ENCODE peak calls at places on chromosomes 1 and 21, in ten cellular contexts. One of them, this sample, is unnamed.

GRCh38 chr1:93641527-93641926 is 40.1 kb downstream of the BCAR3 start:
- DNase-seq in NCI-H1092: no peak
- DNase-seq in activated T-cell treated with anti-CD3 and anti-CD28 coated beads, Interleukin-2, amount 50 U/mL, for 72 hours: no peak
- DNase-seq in left colon: no peak
- DNase-seq in HTR-8/SVneo: no peak
- DNase-seq in stimulated activated CD4-positive, alpha-beta T cell treated with anti-CD3 and anti-CD28 coated beads, TNF-alpha, amount 100 ng/mL, for 48 hours: no peak
- DNase-seq in glutamatergic neuron: no peak
- DNase-seq in kidney: no peak
- DNase-seq in KG1: no peak
- DNase-seq in CD8-positive, alpha-beta memory T cell: no peak
- DNase-seq in this sample: no peak

GRCh38 chr1:227343727-227344551 is 25.6 kb upstream of the CDC42BPA start:
- DNase-seq in NCI-H1092: no peak
- DNase-seq in activated T-cell treated with anti-CD3 and anti-CD28 coated beads, Interleukin-2, amount 50 U/mL, for 72 hours: no peak
- DNase-seq in left colon: no peak
- DNase-seq in HTR-8/SVneo: peak; percentile 62
- DNase-seq in stimulated activated CD4-positive, alpha-beta T cell treated with anti-CD3 and anti-CD28 coated beads, TNF-alpha, amount 100 ng/mL, for 48 hours: no peak
- DNase-seq in glutamatergic neuron: no peak
- DNase-seq in kidney: no peak
- DNase-seq in KG1: no peak
- DNase-seq in CD8-positive, alpha-beta memory T cell: no peak
- DNase-seq in this sample: no peak

GRCh38 chr1:65041014-65041413 is 74.7 kb upstream of the JAK1 start:
- DNase-seq in NCI-H1092: no peak
- DNase-seq in activated T-cell treated with anti-CD3 and anti-CD28 coated beads, Interleukin-2, amount 50 U/mL, for 72 hours: no peak
- DNase-seq in left colon: no peak
- DNase-seq in HTR-8/SVneo: no peak
- DNase-seq in stimulated activated CD4-positive, alpha-beta T cell treated with anti-CD3 and anti-CD28 coated beads, TNF-alpha, amount 100 ng/mL, for 48 hours: no peak
- DNase-seq in glutamatergic neuron: no peak
- DNase-seq in kidney: no peak
- DNase-seq in KG1: no peak
- DNase-seq in CD8-positive, alpha-beta memory T cell: no peak
- DNase-seq in this sample: no peak

GRCh38 chr1:41806472-41807155 is 112.1 kb downstream of the HIVEP3 start:
- DNase-seq in NCI-H1092: no peak
- DNase-seq in activated T-cell treated with anti-CD3 and anti-CD28 coated beads, Interleukin-2, amount 50 U/mL, for 72 hours: peak; percentile 67
- DNase-seq in left colon: no peak
- DNase-seq in HTR-8/SVneo: no peak
- DNase-seq in stimulated activated CD4-positive, alpha-beta T cell treated with anti-CD3 and anti-CD28 coated beads, TNF-alpha, amount 100 ng/mL, for 48 hours: peak; percentile 64
- DNase-seq in glutamatergic neuron: no peak
- DNase-seq in kidney: no peak
- DNase-seq in KG1: no peak
- DNase-seq in CD8-positive, alpha-beta memory T cell: no peak
- DNase-seq in this sample: no peak

GRCh38 chr1:53554592-53555305 is 95.5 kb downstream of the DMRTB1 start:
- DNase-seq in NCI-H1092: no peak
- DNase-seq in activated T-cell treated with anti-CD3 and anti-CD28 coated beads, Interleukin-2, amount 50 U/mL, for 72 hours: no peak
- DNase-seq in left colon: no peak
- DNase-seq in HTR-8/SVneo: no peak
- DNase-seq in stimulated activated CD4-positive, alpha-beta T cell treated with anti-CD3 and anti-CD28 coated beads, TNF-alpha, amount 100 ng/mL, for 48 hours: no peak
- DNase-seq in glutamatergic neuron: peak; percentile 8
- DNase-seq in kidney: peak; percentile 56
- DNase-seq in KG1: no peak
- DNase-seq in CD8-positive, alpha-beta memory T cell: no peak
- DNase-seq in this sample: no peak

GRCh38 chr21:32237021-32237420 is 41.8 kb downstream of the MIS18A start:
- DNase-seq in NCI-H1092: no peak
- DNase-seq in activated T-cell treated with anti-CD3 and anti-CD28 coated beads, Interleukin-2, amount 50 U/mL, for 72 hours: peak; percentile 4
- DNase-seq in left colon: no peak
- DNase-seq in HTR-8/SVneo: no peak
- DNase-seq in stimulated activated CD4-positive, alpha-beta T cell treated with anti-CD3 and anti-CD28 coated beads, TNF-alpha, amount 100 ng/mL, for 48 hours: no peak
- DNase-seq in glutamatergic neuron: no peak
- DNase-seq in kidney: no peak
- DNase-seq in KG1: no peak
- DNase-seq in CD8-positive, alpha-beta memory T cell: no peak
- DNase-seq in this sample: no peak

GRCh38 chr1:54051936-54052469 is 1.0 kb downstream of the TMEM59 start:
- DNase-seq in NCI-H1092: no peak
- DNase-seq in activated T-cell treated with anti-CD3 and anti-CD28 coated beads, Interleukin-2, amount 50 U/mL, for 72 hours: no peak
- DNase-seq in left colon: no peak
- DNase-seq in HTR-8/SVneo: peak; percentile 36
- DNase-seq in stimulated activated CD4-positive, alpha-beta T cell treated with anti-CD3 and anti-CD28 coated beads, TNF-alpha, amount 100 ng/mL, for 48 hours: no peak
- DNase-seq in glutamatergic neuron: no peak
- DNase-seq in kidney: no peak
- DNase-seq in KG1: no peak
- DNase-seq in CD8-positive, alpha-beta memory T cell: no peak
- DNase-seq in this sample: no peak

GRCh38 chr1:163205513-163205912 is 2.8 kb upstream of the RGS5 start:
- DNase-seq in NCI-H1092: no peak
- DNase-seq in activated T-cell treated with anti-CD3 and anti-CD28 coated beads, Interleukin-2, amount 50 U/mL, for 72 hours: no peak
- DNase-seq in left colon: no peak
- DNase-seq in HTR-8/SVneo: no peak
- DNase-seq in stimulated activated CD4-positive, alpha-beta T cell treated with anti-CD3 and anti-CD28 coated beads, TNF-alpha, amount 100 ng/mL, for 48 hours: no peak
- DNase-seq in glutamatergic neuron: no peak
- DNase-seq in kidney: no peak
- DNase-seq in KG1: no peak
- DNase-seq in CD8-positive, alpha-beta memory T cell: no peak
- DNase-seq in this sample: no peak

GRCh38 chr1:213874789-213875188 is 113.0 kb upstream of the PROX1 start:
- DNase-seq in NCI-H1092: no peak
- DNase-seq in activated T-cell treated with anti-CD3 and anti-CD28 coated beads, Interleukin-2, amount 50 U/mL, for 72 hours: no peak
- DNase-seq in left colon: no peak
- DNase-seq in HTR-8/SVneo: no peak
- DNase-seq in stimulated activated CD4-positive, alpha-beta T cell treated with anti-CD3 and anti-CD28 coated beads, TNF-alpha, amount 100 ng/mL, for 48 hours: no peak
- DNase-seq in glutamatergic neuron: no peak
- DNase-seq in kidney: no peak
- DNase-seq in KG1: no peak
- DNase-seq in CD8-positive, alpha-beta memory T cell: no peak
- DNase-seq in this sample: no peak

GRCh38 chr21:35043549-35043948 is 5.6 kb downstream of the RUNX1 start:
- DNase-seq in NCI-H1092: no peak
- DNase-seq in activated T-cell treated with anti-CD3 and anti-CD28 coated beads, Interleukin-2, amount 50 U/mL, for 72 hours: no peak
- DNase-seq in left colon: no peak
- DNase-seq in HTR-8/SVneo: no peak
- DNase-seq in stimulated activated CD4-positive, alpha-beta T cell treated with anti-CD3 and anti-CD28 coated beads, TNF-alpha, amount 100 ng/mL, for 48 hours: no peak
- DNase-seq in glutamatergic neuron: no peak
- DNase-seq in kidney: no peak
- DNase-seq in KG1: no peak
- DNase-seq in CD8-positive, alpha-beta memory T cell: no peak
- DNase-seq in this sample: no peak

GRCh38 chr1:100624886-100625430 is 87.0 kb downstream of the GPR88 start:
- DNase-seq in NCI-H1092: no peak
- DNase-seq in activated T-cell treated with anti-CD3 and anti-CD28 coated beads, Interleukin-2, amount 50 U/mL, for 72 hours: no peak
- DNase-seq in left colon: no peak
- DNase-seq in HTR-8/SVneo: no peak
- DNase-seq in stimulated activated CD4-positive, alpha-beta T cell treated with anti-CD3 and anti-CD28 coated beads, TNF-alpha, amount 100 ng/mL, for 48 hours: no peak
- DNase-seq in glutamatergic neuron: no peak
- DNase-seq in kidney: no peak
- DNase-seq in KG1: no peak
- DNase-seq in CD8-positive, alpha-beta memory T cell: no peak
- DNase-seq in this sample: no peak

GRCh38 chr1:205716371-205717132 is 33.4 kb downstream of the NUCKS1 start:
- DNase-seq in NCI-H1092: no peak
- DNase-seq in activated T-cell treated with anti-CD3 and anti-CD28 coated beads, Interleukin-2, amount 50 U/mL, for 72 hours: no peak
- DNase-seq in left colon: no peak
- DNase-seq in HTR-8/SVneo: no peak
- DNase-seq in stimulated activated CD4-positive, alpha-beta T cell treated with anti-CD3 and anti-CD28 coated beads, TNF-alpha, amount 100 ng/mL, for 48 hours: no peak
- DNase-seq in glutamatergic neuron: no peak
- DNase-seq in kidney: no peak
- DNase-seq in KG1: no peak
- DNase-seq in CD8-positive, alpha-beta memory T cell: no peak
- DNase-seq in this sample: no peak

GRCh38 chr1:45923343-45923742 is 119.9 kb downstream of the MAST2 start:
- DNase-seq in NCI-H1092: no peak
- DNase-seq in activated T-cell treated with anti-CD3 and anti-CD28 coated beads, Interleukin-2, amount 50 U/mL, for 72 hours: no peak
- DNase-seq in left colon: no peak
- DNase-seq in HTR-8/SVneo: no peak
- DNase-seq in stimulated activated CD4-positive, alpha-beta T cell treated with anti-CD3 and anti-CD28 coated beads, TNF-alpha, amount 100 ng/mL, for 48 hours: no peak
- DNase-seq in glutamatergic neuron: no peak
- DNase-seq in kidney: no peak
- DNase-seq in KG1: no peak
- DNase-seq in CD8-positive, alpha-beta memory T cell: no peak
- DNase-seq in this sample: no peak

GRCh38 chr1:228289239-228289849 is 81.5 kb downstream of the OBSCN start:
- DNase-seq in NCI-H1092: no peak
- DNase-seq in activated T-cell treated with anti-CD3 and anti-CD28 coated beads, Interleukin-2, amount 50 U/mL, for 72 hours: no peak
- DNase-seq in left colon: no peak
- DNase-seq in HTR-8/SVneo: no peak
- DNase-seq in stimulated activated CD4-positive, alpha-beta T cell treated with anti-CD3 and anti-CD28 coated beads, TNF-alpha, amount 100 ng/mL, for 48 hours: no peak
- DNase-seq in glutamatergic neuron: no peak
- DNase-seq in kidney: peak; percentile 55
- DNase-seq in KG1: no peak
- DNase-seq in CD8-positive, alpha-beta memory T cell: no peak
- DNase-seq in this sample: no peak

GRCh38 chr1:44674113-44675000 is at the start of the genes ARMH1 and TMEM53:
- DNase-seq in NCI-H1092: peak; percentile 100
- DNase-seq in activated T-cell treated with anti-CD3 and anti-CD28 coated beads, Interleukin-2, amount 50 U/mL, for 72 hours: peak; percentile 98
- DNase-seq in left colon: peak; percentile 99
- DNase-seq in HTR-8/SVneo: peak; percentile 95
- DNase-seq in stimulated activated CD4-positive, alpha-beta T cell treated with anti-CD3 and anti-CD28 coated beads, TNF-alpha, amount 100 ng/mL, for 48 hours: peak; percentile 97
- DNase-seq in glutamatergic neuron: peak; percentile 98
- DNase-seq in kidney: peak; percentile 100
- DNase-seq in KG1: peak; percentile 52
- DNase-seq in CD8-positive, alpha-beta memory T cell: peak; percentile 95
- DNase-seq in this sample: peak; percentile 91

GRCh38 chr1:8422439-8423133 is 104.7 kb downstream of the SLC45A1 start:
- DNase-seq in NCI-H1092: no peak
- DNase-seq in activated T-cell treated with anti-CD3 and anti-CD28 coated beads, Interleukin-2, amount 50 U/mL, for 72 hours: no peak
- DNase-seq in left colon: peak; percentile 53
- DNase-seq in HTR-8/SVneo: peak; percentile 10
- DNase-seq in stimulated activated CD4-positive, alpha-beta T cell treated with anti-CD3 and anti-CD28 coated beads, TNF-alpha, amount 100 ng/mL, for 48 hours: no peak
- DNase-seq in glutamatergic neuron: peak; percentile 35
- DNase-seq in kidney: no peak
- DNase-seq in KG1: no peak
- DNase-seq in CD8-positive, alpha-beta memory T cell: no peak
- DNase-seq in this sample: no peak

GRCh38 chr1:36091698-36092097 is 3.0 kb downstream of the ADPRS start:
- DNase-seq in NCI-H1092: no peak
- DNase-seq in activated T-cell treated with anti-CD3 and anti-CD28 coated beads, Interleukin-2, amount 50 U/mL, for 72 hours: no peak
- DNase-seq in left colon: no peak
- DNase-seq in HTR-8/SVneo: no peak
- DNase-seq in stimulated activated CD4-positive, alpha-beta T cell treated with anti-CD3 and anti-CD28 coated beads, TNF-alpha, amount 100 ng/mL, for 48 hours: no peak
- DNase-seq in glutamatergic neuron: no peak
- DNase-seq in kidney: no peak
- DNase-seq in KG1: no peak
- DNase-seq in CD8-positive, alpha-beta memory T cell: no peak
- DNase-seq in this sample: no peak

GRCh38 chr1:74083128-74083527 is 114.8 kb downstream of the LRRIQ3 start:
- DNase-seq in NCI-H1092: no peak
- DNase-seq in activated T-cell treated with anti-CD3 and anti-CD28 coated beads, Interleukin-2, amount 50 U/mL, for 72 hours: no peak
- DNase-seq in left colon: no peak
- DNase-seq in HTR-8/SVneo: no peak
- DNase-seq in stimulated activated CD4-positive, alpha-beta T cell treated with anti-CD3 and anti-CD28 coated beads, TNF-alpha, amount 100 ng/mL, for 48 hours: no peak
- DNase-seq in glutamatergic neuron: no peak
- DNase-seq in kidney: no peak
- DNase-seq in KG1: no peak
- DNase-seq in CD8-positive, alpha-beta memory T cell: no peak
- DNase-seq in this sample: no peak

GRCh38 chr1:22728751-22729399 is 18.2 kb downstream of the EPHB2 start:
- DNase-seq in NCI-H1092: peak; percentile 42
- DNase-seq in activated T-cell treated with anti-CD3 and anti-CD28 coated beads, Interleukin-2, amount 50 U/mL, for 72 hours: no peak
- DNase-seq in left colon: no peak
- DNase-seq in HTR-8/SVneo: no peak
- DNase-seq in stimulated activated CD4-positive, alpha-beta T cell treated with anti-CD3 and anti-CD28 coated beads, TNF-alpha, amount 100 ng/mL, for 48 hours: no peak
- DNase-seq in glutamatergic neuron: no peak
- DNase-seq in kidney: no peak
- DNase-seq in KG1: no peak
- DNase-seq in CD8-positive, alpha-beta memory T cell: no peak
- DNase-seq in this sample: no peak

This sample was measured in GM18507.